ENCODE peak calls at places on chromosome 18, in eight cellular contexts. One of them, this sample, is unnamed.
A peak's percentile ranks its signal among the peaks of the same experiment; 100 is the strongest.

GRCh38 chr18:67483237-67483636 is 33.3 kb downstream of the DSEL start:
- DNase-seq in GM12878: no peak
- DNase-seq in breast epithelium: no peak
- DNase-seq in endothelial cell of umbilical vein: peak; percentile 11
- DNase-seq in HCT116: no peak
- DNase-seq in transverse colon: no peak
- DNase-seq in SK-N-SH: peak; percentile 20
- DNase-seq in prostate gland: no peak
- DNase-seq in this sample: no peak

GRCh38 chr18:3211236-3211992 is 8.4 kb downstream of the MYOM1 start:
- DNase-seq in endothelial cell of umbilical vein: no peak
- DNase-seq in GM12878: no peak
- DNase-seq in transverse colon: no peak
- DNase-seq in HCT116: no peak
- DNase-seq in SK-N-SH: no peak
- DNase-seq in prostate gland: no peak
- DNase-seq in breast epithelium: no peak
- DNase-seq in this sample: no peak

GRCh38 chr18:3054785-3055184 is 41.8 kb upstream of the LPIN2 start:
- DNase-seq in prostate gland: no peak
- DNase-seq in transverse colon: no peak
- DNase-seq in GM12878: no peak
- DNase-seq in endothelial cell of umbilical vein: no peak
- DNase-seq in HCT116: no peak
- DNase-seq in breast epithelium: no peak
- DNase-seq in SK-N-SH: no peak
- DNase-seq in this sample: no peak

GRCh38 chr18:10027031-10027430 is 113.2 kb downstream of the VAPA start:
- DNase-seq in prostate gland: no peak
- DNase-seq in HCT116: no peak
- DNase-seq in endothelial cell of umbilical vein: no peak
- DNase-seq in transverse colon: no peak
- DNase-seq in GM12878: no peak
- DNase-seq in SK-N-SH: no peak
- DNase-seq in breast epithelium: no peak
- DNase-seq in this sample: no peak

GRCh38 chr18:32049393-32050161 is 31.0 kb downstream of the RNF125 start:
- DNase-seq in prostate gland: no peak
- DNase-seq in HCT116: no peak
- DNase-seq in breast epithelium: no peak
- DNase-seq in SK-N-SH: no peak
- DNase-seq in GM12878: no peak
- DNase-seq in transverse colon: peak; percentile 55
- DNase-seq in endothelial cell of umbilical vein: no peak
- DNase-seq in this sample: no peak

GRCh38 chr18:374735-375168 is 106.9 kb upstream of the THOC1 start:
- DNase-seq in HCT116: no peak
- DNase-seq in prostate gland: no peak
- DNase-seq in endothelial cell of umbilical vein: peak; percentile 20
- DNase-seq in SK-N-SH: no peak
- DNase-seq in GM12878: no peak
- DNase-seq in transverse colon: no peak
- DNase-seq in breast epithelium: no peak
- DNase-seq in this sample: no peak

GRCh38 chr18:8912348-8913057 is 190.0 kb upstream of the NDUFV2 start:
- DNase-seq in GM12878: no peak
- DNase-seq in prostate gland: no peak
- DNase-seq in SK-N-SH: no peak
- DNase-seq in endothelial cell of umbilical vein: no peak
- DNase-seq in transverse colon: peak; percentile 16
- DNase-seq in breast epithelium: no peak
- DNase-seq in HCT116: no peak
- DNase-seq in this sample: no peak

GRCh38 chr18:78603584-78603983 is 376.0 kb upstream of the SALL3 start:
- DNase-seq in transverse colon: no peak
- DNase-seq in GM12878: no peak
- DNase-seq in SK-N-SH: no peak
- DNase-seq in endothelial cell of umbilical vein: no peak
- DNase-seq in HCT116: no peak
- DNase-seq in breast epithelium: no peak
- DNase-seq in prostate gland: no peak
- DNase-seq in this sample: no peak

GRCh38 chr18:77054288-77054605 is 78.3 kb downstream of the MBP start:
- DNase-seq in breast epithelium: no peak
- DNase-seq in prostate gland: no peak
- DNase-seq in HCT116: no peak
- DNase-seq in transverse colon: no peak
- DNase-seq in endothelial cell of umbilical vein: no peak
- DNase-seq in SK-N-SH: no peak
- DNase-seq in GM12878: no peak
- DNase-seq in this sample: no peak

GRCh38 chr18:48922801-48923730 is 27.7 kb downstream of the SMAD7 start:
- DNase-seq in breast epithelium: no peak
- DNase-seq in GM12878: no peak
- DNase-seq in transverse colon: peak; percentile 79
- DNase-seq in endothelial cell of umbilical vein: peak; percentile 52
- DNase-seq in SK-N-SH: no peak
- DNase-seq in HCT116: no peak
- DNase-seq in prostate gland: peak; percentile 71
- DNase-seq in this sample: peak; percentile 55

GRCh38 chr18:69916412-69916811 is 31.3 kb downstream of the CD226 start:
- DNase-seq in endothelial cell of umbilical vein: no peak
- DNase-seq in SK-N-SH: no peak
- DNase-seq in prostate gland: no peak
- DNase-seq in breast epithelium: no peak
- DNase-seq in GM12878: no peak
- DNase-seq in HCT116: no peak
- DNase-seq in transverse colon: no peak
- DNase-seq in this sample: no peak

GRCh38 chr18:39058386-39059000 is 1492.9 kb upstream of the CELF4 start:
- DNase-seq in transverse colon: no peak
- DNase-seq in prostate gland: no peak
- DNase-seq in endothelial cell of umbilical vein: peak; percentile 88
- DNase-seq in breast epithelium: no peak
- DNase-seq in HCT116: no peak
- DNase-seq in SK-N-SH: no peak
- DNase-seq in GM12878: no peak
- DNase-seq in this sample: no peak

GRCh38 chr18:47050468-47050867 is 15.0 kb upstream of the ELOA2 start:
- DNase-seq in HCT116: peak; percentile 54
- DNase-seq in transverse colon: no peak
- DNase-seq in SK-N-SH: peak; percentile 42
- DNase-seq in GM12878: no peak
- DNase-seq in prostate gland: no peak
- DNase-seq in endothelial cell of umbilical vein: peak; percentile 51
- DNase-seq in breast epithelium: no peak
- DNase-seq in this sample: peak; percentile 26

GRCh38 chr18:77124452-77124922 is 8.1 kb downstream of the MBP start:
- DNase-seq in prostate gland: no peak
- DNase-seq in transverse colon: no peak
- DNase-seq in breast epithelium: no peak
- DNase-seq in endothelial cell of umbilical vein: no peak
- DNase-seq in SK-N-SH: no peak
- DNase-seq in GM12878: peak; percentile 69
- DNase-seq in HCT116: no peak
- DNase-seq in this sample: no peak

GRCh38 chr18:8998481-8999217 is 103.8 kb upstream of the NDUFV2 start:
- DNase-seq in SK-N-SH: no peak
- DNase-seq in GM12878: no peak
- DNase-seq in transverse colon: no peak
- DNase-seq in prostate gland: no peak
- DNase-seq in HCT116: no peak
- DNase-seq in endothelial cell of umbilical vein: no peak
- DNase-seq in breast epithelium: no peak
- DNase-seq in this sample: no peak

GRCh38 chr18:21742323-21742687 is 1.7 kb downstream of the MIB1 start:
- DNase-seq in endothelial cell of umbilical vein: peak; percentile 37
- DNase-seq in HCT116: no peak
- DNase-seq in prostate gland: no peak
- DNase-seq in breast epithelium: no peak
- DNase-seq in SK-N-SH: no peak
- DNase-seq in transverse colon: no peak
- DNase-seq in GM12878: no peak
- DNase-seq in this sample: no peak

GRCh38 chr18:13393338-13393737 is 174.8 kb downstream of the LDLRAD4 start:
- DNase-seq in endothelial cell of umbilical vein: no peak
- DNase-seq in GM12878: no peak
- DNase-seq in SK-N-SH: no peak
- DNase-seq in HCT116: no peak
- DNase-seq in prostate gland: no peak
- DNase-seq in transverse colon: no peak
- DNase-seq in breast epithelium: no peak
- DNase-seq in this sample: no peak

DNA sequence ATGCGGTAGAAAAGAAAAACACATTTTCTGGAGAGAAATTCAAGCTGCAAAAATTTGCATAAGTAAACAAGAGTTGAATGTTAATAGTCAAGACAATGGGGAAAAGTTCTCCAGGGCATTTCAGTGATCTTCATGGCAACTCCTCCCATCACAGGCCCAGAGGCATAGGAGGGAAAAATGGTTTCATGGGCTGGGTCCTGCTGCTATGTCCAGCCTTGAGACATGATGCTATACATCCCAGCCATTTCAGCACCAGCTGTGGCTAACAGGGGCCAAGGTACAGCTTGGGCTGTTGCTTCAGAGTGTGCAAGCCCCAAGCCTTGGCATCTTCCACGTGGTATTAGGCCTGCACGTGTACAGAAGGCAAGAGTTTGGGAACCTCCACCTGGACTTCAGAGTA is 118.6 kb upstream of the DLGAP1 start:
- DNase-seq in SK-N-SH: no peak
- DNase-seq in breast epithelium: no peak
- DNase-seq in transverse colon: no peak
- DNase-seq in GM12878: no peak
- DNase-seq in HCT116: no peak
- DNase-seq in endothelial cell of umbilical vein: no peak
- DNase-seq in prostate gland: no peak
- DNase-seq in this sample: no peak
- H3K9me3 ChIP-seq in SK-N-SH: peaks cover 7% of the 10 kb centered on the region
- H3K9me3 ChIP-seq in breast epithelium: peaks cover 16% of the 10 kb centered on the region
- H3K9me3 ChIP-seq in transverse colon: peaks cover 11% of the 10 kb centered on the region
- H3K9me3 ChIP-seq in GM12878: no peaks in the 10 kb centered on the region
- H3K9me3 ChIP-seq in HCT116: peaks cover 26% of the 10 kb centered on the region
- H3K9me3 ChIP-seq in endothelial cell of umbilical vein: peaks cover 6% of the 10 kb centered on the region
- H3K9me3 ChIP-seq in prostate gland: no peaks in the 10 kb centered on the region
- H3K9me3 ChIP-seq in this sample: no peaks in the 10 kb centered on the region

GRCh38 chr18:36177913-36178312 is 9.4 kb upstream of the MOCOS start:
- DNase-seq in SK-N-SH: no peak
- DNase-seq in HCT116: no peak
- DNase-seq in prostate gland: no peak
- DNase-seq in transverse colon: no peak
- DNase-seq in breast epithelium: no peak
- DNase-seq in endothelial cell of umbilical vein: no peak
- DNase-seq in GM12878: no peak
- DNase-seq in this sample: no peak

GRCh38 chr18:36176739-36177138 is 10.6 kb upstream of the MOCOS start:
- DNase-seq in transverse colon: no peak
- DNase-seq in SK-N-SH: no peak
- DNase-seq in breast epithelium: no peak
- DNase-seq in prostate gland: no peak
- DNase-seq in HCT116: no peak
- DNase-seq in endothelial cell of umbilical vein: peak; percentile 87
- DNase-seq in GM12878: no peak
- DNase-seq in this sample: no peak

GRCh38 chr18:36181386-36181785 is 5.9 kb upstream of the MOCOS start:
- DNase-seq in HCT116: no peak
- DNase-seq in endothelial cell of umbilical vein: no peak
- DNase-seq in GM12878: no peak
- DNase-seq in prostate gland: no peak
- DNase-seq in transverse colon: no peak
- DNase-seq in SK-N-SH: no peak
- DNase-seq in breast epithelium: no peak
- DNase-seq in this sample: no peak

GRCh38 chr18:36181898-36182506 is 5.3 kb upstream of the MOCOS start:
- DNase-seq in SK-N-SH: no peak
- DNase-seq in GM12878: no peak
- DNase-seq in prostate gland: no peak
- DNase-seq in HCT116: no peak
- DNase-seq in breast epithelium: no peak
- DNase-seq in endothelial cell of umbilical vein: no peak
- DNase-seq in transverse colon: no peak
- DNase-seq in this sample: no peak

DNA sequence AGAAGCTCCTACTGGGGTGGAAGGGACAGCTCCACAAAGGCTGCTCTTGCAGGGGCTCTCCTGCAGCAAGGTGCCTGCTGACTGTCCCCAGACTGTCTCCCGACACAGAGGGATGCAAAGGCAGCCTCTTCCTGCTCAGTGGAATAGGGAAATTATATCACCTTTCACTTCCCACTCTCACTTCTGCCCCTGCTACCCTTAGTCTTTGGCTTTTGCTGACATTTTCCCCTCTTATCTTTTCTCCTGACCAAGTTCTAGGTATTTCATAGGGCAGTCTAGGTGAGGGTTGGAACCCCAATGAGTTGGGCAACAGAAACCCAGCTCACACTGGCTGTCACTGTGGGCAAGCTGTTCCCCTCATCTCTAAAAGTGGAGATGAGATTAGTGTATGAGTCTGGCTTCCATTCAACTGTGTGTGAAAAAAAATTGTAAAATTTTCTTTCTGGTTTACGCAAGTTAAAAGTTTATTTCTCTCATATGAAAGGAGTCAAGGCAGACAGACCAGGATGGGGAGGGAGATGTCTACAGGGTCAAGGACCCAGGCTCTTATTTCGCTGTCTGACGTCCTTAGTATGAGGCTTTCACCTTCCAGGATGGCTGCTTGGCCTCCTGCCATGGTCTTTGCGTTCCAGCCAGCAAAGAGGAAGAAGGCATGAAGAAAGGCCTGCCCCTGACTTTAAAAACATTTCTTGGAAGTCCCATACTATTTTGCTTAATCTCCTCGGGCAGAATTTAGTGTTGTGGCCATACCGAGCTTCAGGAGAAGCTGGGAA is 7.5 kb upstream of the MOCOS start:
- DNase-seq in SK-N-SH: no peak
- DNase-seq in prostate gland: peak; percentile 77
- DNase-seq in breast epithelium: peak; percentile 73
- DNase-seq in GM12878: no peak
- DNase-seq in HCT116: no peak
- DNase-seq in transverse colon: peak; percentile 68
- DNase-seq in endothelial cell of umbilical vein: peak; percentile 80
- DNase-seq in this sample: no peak
- TF ChIP-seq POLR2AphosphoS5 in SK-N-SH: no peak
- TF ChIP-seq POLR2AphosphoS5 in prostate gland: peak; percentile 9
- TF ChIP-seq POLR2AphosphoS5 in breast epithelium: no peak
- TF ChIP-seq POLR2AphosphoS5 in GM12878: no peak
- TF ChIP-seq POLR2AphosphoS5 in HCT116: no peak
- TF ChIP-seq POLR2AphosphoS5 in transverse colon: no peak
- TF ChIP-seq POLR2AphosphoS5 in endothelial cell of umbilical vein: no peak
- TF ChIP-seq POLR2AphosphoS5 in this sample: no peak

GRCh38 chr18:80233899-80234298 is 13.4 kb downstream of the PARD6G start:
- DNase-seq in breast epithelium: peak; percentile 37
- DNase-seq in HCT116: no peak
- DNase-seq in prostate gland: no peak
- DNase-seq in transverse colon: no peak
- DNase-seq in endothelial cell of umbilical vein: no peak
- DNase-seq in SK-N-SH: no peak
- DNase-seq in GM12878: no peak
- DNase-seq in this sample: no peak
- H3K9me3 ChIP-seq in breast epithelium: no peaks in the 10 kb centered on the region
- H3K9me3 ChIP-seq in HCT116: no peaks in the 10 kb centered on the region
- H3K9me3 ChIP-seq in prostate gland: no peaks in the 10 kb centered on the region
- H3K9me3 ChIP-seq in transverse colon: no peaks in the 10 kb centered on the region
- H3K9me3 ChIP-seq in endothelial cell of umbilical vein: no peaks in the 10 kb centered on the region
- H3K9me3 ChIP-seq in SK-N-SH: no peaks in the 10 kb centered on the region
- H3K9me3 ChIP-seq in GM12878: no peaks in the 10 kb centered on the region
- H3K9me3 ChIP-seq in this sample: no peaks in the 10 kb centered on the region

GRCh38 chr18:11944786-11945185 is 36.5 kb upstream of the IMPA2 start:
- DNase-seq in endothelial cell of umbilical vein: no peak
- DNase-seq in GM12878: no peak
- DNase-seq in transverse colon: no peak
- DNase-seq in SK-N-SH: no peak
- DNase-seq in HCT116: no peak
- DNase-seq in breast epithelium: no peak
- DNase-seq in prostate gland: no peak
- DNase-seq in this sample: no peak
- TF ChIP-seq POLR2AphosphoS5 in endothelial cell of umbilical vein: no peak
- TF ChIP-seq POLR2AphosphoS5 in GM12878: no peak
- TF ChIP-seq POLR2AphosphoS5 in transverse colon: no peak
- TF ChIP-seq POLR2AphosphoS5 in SK-N-SH: no peak
- TF ChIP-seq POLR2AphosphoS5 in HCT116: no peak
- TF ChIP-seq POLR2AphosphoS5 in breast epithelium: no peak
- TF ChIP-seq POLR2AphosphoS5 in prostate gland: no peak
- TF ChIP-seq POLR2AphosphoS5 in this sample: no peak

This sample was measured in SK-N-MC.